ENCODE peak calls at places on chromosomes 3 and 15, in eight cellular contexts. J is spleen; Z is psoas muscle; D is CD8-positive, alpha-beta memory T cell; M is CD4-positive, CD25-positive, alpha-beta regulatory T cell; Q is lower lobe of right lung; A is IMR-90; H is heart left ventricle. I is an unnamed sample.

GRCh38 chr3:171844873-171845272 is 1.7 kb downstream of the TMEM212 start:
- DNase-seq in Q (no peak), H (no peak), A (no peak), J (no peak), M (no peak), Z (no peak), D (no peak), I (no peak)

GRCh38 chr15:29040367-29040745 is 154.6 kb downstream of the APBA2 start:
- DNase-seq in D (no peak), A (peak), H (no peak), Q (no peak), J (no peak), M (no peak), Z (no peak), I (no peak)

GRCh38 chr15:70008697-70009285 is 88.9 kb downstream of the TLE3 start:
- DNase-seq in A (no peak), M (no peak), Q (no peak), H (no peak), D (no peak), J (no peak), Z (no peak), I (no peak)

GRCh38 chr15:66842710-66843441 is 140.8 kb downstream of the SMAD6 start:
- DNase-seq in Q (peak), D (no peak), A (peak), J (peak), Z (peak), M (no peak), H (peak), I (no peak)

GRCh38 chr3:113279686-113280085 is 68.3 kb downstream of the BOC start:
- DNase-seq in H (no peak), M (no peak), Q (no peak), Z (no peak), D (no peak), A (no peak), J (peak), I (peak)

GRCh38 chr15:36632196-36632595 is 52.8 kb downstream of the CDIN1 start:
- DNase-seq in J (no peak), A (peak), Q (no peak), D (no peak), Z (no peak), M (peak), H (no peak), I (no peak)

GRCh38 chr15:88655780-88656488 is 17.1 kb downstream of the ISG20 start:
- DNase-seq in M (peak), A (no peak), D (no peak), H (no peak), J (peak), Q (no peak), Z (no peak), I (no peak)

GRCh38 chr15:70324001-70324974 is 226.6 kb upstream of the TLE3 start:
- DNase-seq in Z (no peak), D (no peak), M (no peak), A (peak), J (no peak), Q (no peak), H (no peak), I (no peak)

GRCh38 chr3:105495021-105495420 is 128.3 kb downstream of the ALCAM start:
- DNase-seq in D (no peak), Z (no peak), A (peak), Q (no peak), M (no peak), H (no peak), J (no peak), I (no peak)

GRCh38 chr3:118949113-118949760 is 85.4 kb downstream of the IGSF11 start:
- DNase-seq in H (no peak), A (no peak), D (no peak), Q (no peak), J (no peak), M (peak), Z (no peak), I (peak)

GRCh38 chr3:148379763-148380162 is 317.9 kb upstream of the AGTR1 start:
- DNase-seq in A (peak), Q (no peak), M (peak), Z (no peak), H (no peak), J (no peak), D (no peak), I (peak)

GRCh38 chr15:74269362-74270035 is 33.4 kb downstream of the CCDC33 start:
- DNase-seq in J (no peak), Q (no peak), A (no peak), H (no peak), D (no peak), M (no peak), Z (no peak), I (no peak)

GRCh38 chr3:147411235-147411607 is 2.1 kb downstream of the ZIC1 start:
- DNase-seq in H (no peak), A (peak), D (no peak), J (no peak), Q (no peak), Z (no peak), M (no peak), I (no peak)

GRCh38 chr15:39774688-39775267 is 7.9 kb downstream of the FSIP1 start:
- DNase-seq in H (no peak), J (no peak), D (peak), M (peak), A (no peak), Q (no peak), Z (no peak), I (peak)

GRCh38 chr15:73899197-73900128 is 26.1 kb downstream of the TBC1D21 start:
- DNase-seq in H (no peak), Z (no peak), M (no peak), J (no peak), A (peak), Q (no peak), D (no peak), I (no peak)

GRCh38 chr15:59456114-59456513 is 18.1 kb downstream of the FAM81A start:
- DNase-seq in H (no peak), Z (no peak), A (no peak), J (no peak), M (no peak), D (no peak), Q (peak), I (no peak)

GRCh38 chr15:78051622-78052405 is 25.7 kb downstream of the TBC1D2B start:
- DNase-seq in H (peak), D (no peak), M (peak), A (peak), Q (no peak), J (no peak), Z (no peak), I (peak)

GRCh38 chr3:24264748-24265158 is 229.9 kb downstream of the THRB start:
- DNase-seq in Z (no peak), Q (no peak), H (no peak), M (peak), J (no peak), D (no peak), A (peak), I (peak)

GRCh38 chr15:44585633-44586032 is 48.7 kb downstream of the EIF3J start:
- DNase-seq in M (no peak), D (no peak), J (no peak), A (no peak), Z (no peak), Q (no peak), H (no peak), I (no peak)

GRCh38 chr3:31275038-31275562 is 257.6 kb upstream of the STT3B start:
- DNase-seq in J (no peak), Q (no peak), Z (no peak), D (no peak), H (no peak), M (no peak), A (peak), I (no peak)

GRCh38 chr15:65245096-65245849 is 34.0 kb upstream of the CILP start:
- DNase-seq in D (no peak), A (peak), M (no peak), J (no peak), H (peak), Q (no peak), Z (peak), I (no peak)

GRCh38 chr3:194148383-194148782 is 12.4 kb downstream of the HES1 start:
- DNase-seq in Z (no peak), D (no peak), H (no peak), J (no peak), Q (no peak), A (peak), M (no peak), I (no peak)

GRCh38 chr3:194176274-194176991 is 40.5 kb downstream of the HES1 start:
- DNase-seq in Z (no peak), Q (no peak), M (no peak), J (no peak), A (no peak), H (no peak), D (no peak), I (no peak)

GRCh38 chr15:61500951-61501350 is 271.8 kb upstream of the RORA start:
- DNase-seq in A (no peak), H (no peak), M (no peak), Q (no peak), J (no peak), D (no peak), Z (no peak), I (no peak)

GRCh38 chr3:50675179-50676030 is 678 bp downstream of the DOCK3 start:
- DNase-seq in Z (peak), M (peak), J (peak), D (peak), Q (peak), A (no peak), H (peak), I (no peak)

GRCh38 chr15:47811160-47811559 is 93.9 kb downstream of the SEMA6D start:
- DNase-seq in Z (no peak), D (no peak), A (no peak), Q (no peak), H (no peak), M (no peak), J (no peak), I (no peak)

GRCh38 chr3:150345021-150345538 is 63.0 kb upstream of the TSC22D2 start:
- DNase-seq in A (no peak), Q (no peak), M (no peak), J (peak), Z (no peak), H (no peak), D (no peak), I (no peak)

GRCh38 chr3:170137971-170138370 is 43.6 kb downstream of the PHC3 start:
- DNase-seq in A (no peak), Z (no peak), H (no peak), J (no peak), Q (no peak), M (no peak), D (no peak), I (no peak)

GRCh38 chr3:111717601-111718000 is 122.5 kb upstream of the ZBED2 start:
- DNase-seq in D (peak), Q (peak), Z (peak), M (peak), J (peak), H (peak), A (peak), I (peak)

GRCh38 chr3:25854635-25855034 is 64.7 kb downstream of the OXSM start:
- DNase-seq in M (no peak), D (no peak), H (no peak), J (no peak), A (peak), Z (no peak), Q (no peak), I (no peak)

GRCh38 chr15:64289550-64289949 is 66.4 kb downstream of the CSNK1G1 start:
- DNase-seq in D (no peak), H (no peak), M (no peak), Q (no peak), J (no peak), Z (no peak), A (no peak), I (no peak)

GRCh38 chr3:8625991-8626390 is 18.6 kb downstream of the SSUH2 start:
- DNase-seq in Q (no peak), J (no peak), Z (no peak), M (no peak), H (no peak), D (peak), A (peak), I (no peak)

GRCh38 chr15:91586542-91586941 is 267.0 kb upstream of the SLCO3A1 start:
- DNase-seq in D (no peak), M (no peak), H (no peak), Q (no peak), Z (no peak), A (no peak), J (no peak), I (no peak)

GRCh38 chr15:54803139-54803808 is 393.5 kb downstream of the RSL24D1 start:
- DNase-seq in H (no peak), D (no peak), A (peak), Q (no peak), Z (no peak), J (no peak), M (no peak), I (no peak)

GRCh38 chr3:44237161-44237560 is 4.5 kb upstream of the TOPAZ1 start:
- DNase-seq in H (no peak), J (no peak), Z (no peak), M (no peak), Q (no peak), D (no peak), A (no peak), I (no peak)

GRCh38 chr15:91302588-91303439 is 202.8 kb downstream of the SV2B start:
- DNase-seq in J (no peak), Q (no peak), Z (no peak), H (peak), M (peak), A (peak), D (peak), I (peak)

DNA sequence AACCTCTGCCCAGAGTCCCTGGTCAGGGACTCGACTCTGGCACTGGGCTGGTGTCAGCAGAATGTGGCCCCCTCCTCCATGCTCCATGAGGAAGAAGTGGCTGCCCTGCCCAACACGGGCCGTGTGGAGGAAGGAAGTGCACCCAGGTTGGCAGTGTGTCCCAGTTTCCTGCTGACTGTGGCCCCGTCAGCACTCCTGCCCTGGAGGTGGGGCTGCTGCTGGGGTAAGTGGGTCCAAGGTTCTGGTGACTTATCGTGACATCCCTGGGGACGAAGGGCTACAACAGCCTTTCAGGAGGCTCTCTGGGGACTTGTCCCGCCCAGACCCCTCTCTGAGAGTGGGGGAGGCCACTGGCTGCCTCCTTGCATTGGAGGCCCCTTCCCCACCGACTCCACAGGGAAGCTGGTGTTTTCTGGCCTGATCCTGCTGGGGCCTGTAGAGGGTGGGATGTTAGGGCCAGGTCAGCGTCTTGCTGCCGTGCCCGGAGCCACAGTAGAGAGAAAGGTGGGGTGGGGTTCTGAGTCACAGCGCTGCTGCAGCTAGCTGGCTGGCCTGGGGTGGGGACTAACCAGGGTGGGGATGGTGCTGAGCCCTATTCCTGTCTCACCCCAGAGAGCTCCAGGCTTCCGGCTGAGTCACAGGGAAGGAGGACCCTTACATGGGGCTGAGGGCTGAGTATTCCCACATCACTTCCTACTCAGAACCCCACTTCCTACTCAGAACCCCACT is 10.5 kb downstream of the SEMA4B start:
- DNase-seq in J (peak), H (peak), Q (no peak), A (peak), M (no peak), D (no peak), Z (no peak), I (no peak)
- H3K4me3 ChIP-seq in J (no peak), H (no peak), Q (no peak), A (no peak), M (no peak), D (no peak), Z (no peak), I (no peak)

DNA sequence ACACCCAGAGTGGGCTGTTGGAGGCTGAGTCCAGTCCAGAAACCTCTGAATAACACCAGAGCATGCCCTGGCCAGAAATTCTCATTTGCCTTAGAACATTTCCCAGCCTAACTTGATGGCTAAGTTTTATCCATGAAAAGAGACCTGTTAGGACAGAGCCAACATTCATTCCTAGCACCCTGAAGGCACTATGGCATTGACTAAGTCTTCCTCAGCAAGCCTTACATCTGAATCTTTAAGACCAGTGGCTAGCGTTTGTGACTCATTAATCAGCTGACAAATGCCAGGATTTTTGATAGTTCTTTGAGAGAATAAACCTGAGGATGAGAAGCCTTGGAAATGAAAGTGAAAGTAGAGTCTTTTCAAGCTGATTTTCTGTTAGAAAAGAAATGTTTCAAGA is 1087.1 kb upstream of the ALCAM start:
- DNase-seq in Q (no peak), Z (no peak), H (no peak), J (no peak), A (peak), M (peak), D (no peak), I (no peak)
- H3K4me3 ChIP-seq in Q (no peak), Z (no peak), H (peak), J (no peak), A (peak), M (peak), D (no peak), I (no peak)

DNA sequence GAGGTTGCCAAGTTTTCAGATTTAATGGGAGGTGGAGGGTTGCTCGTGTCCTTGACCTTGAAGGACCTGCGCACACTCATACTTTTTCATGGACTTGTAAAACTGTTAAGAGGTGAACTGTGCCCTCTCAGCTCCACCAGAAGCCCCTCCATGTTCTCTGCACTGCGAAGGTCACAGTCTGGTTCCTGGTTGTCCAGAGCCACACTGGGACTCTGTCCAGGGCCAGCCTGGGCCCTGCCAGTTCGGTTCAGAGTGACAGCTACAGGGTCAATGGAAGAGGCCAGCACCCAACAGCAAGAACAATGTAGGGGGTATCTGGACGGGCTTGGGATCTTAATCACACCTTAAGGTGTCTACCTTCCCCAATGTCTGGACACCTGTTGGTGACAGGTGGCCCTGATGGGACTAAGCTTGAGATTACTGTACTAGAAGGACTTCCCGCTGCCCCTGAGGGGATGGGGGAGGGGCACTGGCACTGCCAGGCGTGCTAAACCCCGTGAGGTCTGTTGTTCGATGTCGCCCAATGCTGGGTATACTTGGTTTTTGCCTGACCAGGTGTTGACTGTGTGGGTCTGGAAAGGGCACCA is 34.7 kb downstream of the GRK7 start:
- DNase-seq in D (no peak), M (no peak), Q (no peak), A (no peak), Z (no peak), H (peak), J (peak), I (no peak)
- H3K4me3 ChIP-seq in D (peak), M (peak), Q (peak), A (no peak), Z (peak), H (peak), J (peak), I (peak)

DNA sequence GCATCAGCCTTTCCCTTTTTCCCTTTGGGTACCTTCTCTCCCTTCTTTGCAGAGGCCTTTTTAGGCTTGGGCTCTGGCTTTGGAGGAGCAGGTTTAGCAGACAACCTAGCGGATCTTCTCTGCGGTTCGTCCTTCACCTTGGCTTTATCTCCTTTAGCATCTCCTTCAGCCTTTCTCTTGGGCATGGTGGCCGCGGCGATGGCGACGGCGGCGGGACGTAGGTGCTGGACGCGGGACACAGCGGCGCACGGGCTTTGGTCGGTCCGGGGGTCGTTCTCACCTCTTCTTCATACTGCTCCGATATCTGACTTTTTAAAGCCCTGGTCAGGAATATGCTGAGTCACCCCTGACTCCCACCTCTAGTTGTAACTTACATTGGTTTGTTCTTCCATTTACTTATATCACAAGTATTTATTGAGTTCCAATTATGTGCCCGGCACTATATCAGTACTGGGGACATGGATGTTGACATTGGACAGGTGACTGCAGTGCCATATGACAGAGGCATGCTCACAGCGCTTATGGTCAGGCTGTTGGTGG is 43.1 kb upstream of the SH3BP5 start:
- DNase-seq in Q (no peak), H (no peak), M (no peak), Z (no peak), J (no peak), D (no peak), A (no peak), I (no peak)
- H3K4me3 ChIP-seq in Q (no peak), H (no peak), M (no peak), Z (no peak), J (no peak), D (no peak), A (no peak), I (no peak)

DNA sequence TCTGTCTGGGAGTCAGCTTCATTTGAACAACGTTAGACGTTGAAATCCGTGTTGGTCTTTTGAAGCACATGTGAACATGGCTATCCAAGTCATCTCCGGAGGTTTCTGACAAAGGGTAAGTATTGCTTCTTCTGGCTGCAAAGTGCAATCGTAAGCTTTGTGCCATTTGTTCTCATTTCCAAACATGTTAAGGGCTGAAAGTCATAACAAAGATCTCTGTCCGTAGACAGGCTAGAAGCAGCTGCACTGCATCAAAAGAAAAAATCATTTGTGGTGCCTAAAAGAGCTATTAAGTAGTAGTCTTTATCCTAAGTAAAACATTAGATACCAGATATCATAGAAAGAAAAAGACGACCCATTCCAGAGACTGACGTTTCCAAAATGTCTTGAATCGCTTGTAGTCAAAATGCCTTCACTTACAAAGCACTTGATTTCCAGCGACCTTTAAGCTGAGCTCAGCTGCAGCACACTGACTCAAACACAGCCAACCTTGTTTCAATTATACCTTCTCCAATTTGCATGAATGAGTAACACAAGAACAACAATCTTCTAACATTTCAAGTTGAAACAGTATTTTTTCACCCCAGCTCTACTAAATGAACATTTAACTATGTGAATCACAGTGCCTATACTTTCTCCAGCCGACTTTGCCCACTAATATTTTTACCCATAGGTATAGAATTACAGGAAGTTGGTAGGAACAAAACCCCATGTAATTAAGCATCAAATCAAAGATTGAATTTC is 76.6 kb downstream of the NEDD4 start:
- DNase-seq in Z (no peak), H (no peak), J (no peak), D (no peak), M (no peak), A (peak), Q (no peak), I (no peak)
- H3K4me3 ChIP-seq in Z (peak), H (peak), J (no peak), D (no peak), M (no peak), A (peak), Q (no peak), I (no peak)

GRCh38 chr3:142021127-142021526 is 128.2 kb downstream of the TFDP2 start:
- DNase-seq in M (no peak), H (no peak), D (no peak), A (no peak), J (no peak), Q (no peak), Z (no peak), I (no peak)
- H3K4me3 ChIP-seq in M (no peak), H (no peak), D (no peak), A (no peak), J (no peak), Q (no peak), Z (no peak), I (no peak)

I was measured in Jurkat, Clone E6-1.